ENCODE peak calls at places on chromosomes 6 and 20, in ten cellular contexts. One of them, this sample, is unnamed.

GRCh38 chr20:54570561-54570960 is 95.2 kb downstream of the DOK5 start:
- DNase-seq in hepatocyte: no peak
- DNase-seq in choroid plexus epithelial cell: no peak
- DNase-seq in MM.1S: no peak
- DNase-seq in aorta: no peak
- DNase-seq in astrocyte: no peak
- DNase-seq in HCT116: no peak
- DNase-seq in prostate gland: no peak
- DNase-seq in BJ: no peak
- DNase-seq in HepG2: no peak
- DNase-seq in this sample: no peak

GRCh38 chr6:169224185-169224695 is 29.4 kb downstream of the THBS2 start:
- DNase-seq in hepatocyte: no peak
- DNase-seq in choroid plexus epithelial cell: peak
- DNase-seq in MM.1S: no peak
- DNase-seq in aorta: peak
- DNase-seq in astrocyte: peak
- DNase-seq in HCT116: no peak
- DNase-seq in prostate gland: no peak
- DNase-seq in BJ: no peak
- DNase-seq in HepG2: peak
- DNase-seq in this sample: no peak

GRCh38 chr20:24987244-24987643 is 5.3 kb downstream of the APMAP start:
- DNase-seq in hepatocyte: no peak
- DNase-seq in choroid plexus epithelial cell: no peak
- DNase-seq in MM.1S: no peak
- DNase-seq in aorta: no peak
- DNase-seq in astrocyte: no peak
- DNase-seq in HCT116: no peak
- DNase-seq in prostate gland: no peak
- DNase-seq in BJ: no peak
- DNase-seq in HepG2: peak
- DNase-seq in this sample: no peak

GRCh38 chr6:91045152-91045551 is 458.3 kb upstream of the MAP3K7 start:
- DNase-seq in hepatocyte: no peak
- DNase-seq in choroid plexus epithelial cell: peak
- DNase-seq in MM.1S: no peak
- DNase-seq in aorta: no peak
- DNase-seq in astrocyte: no peak
- DNase-seq in HCT116: no peak
- DNase-seq in prostate gland: no peak
- DNase-seq in BJ: no peak
- DNase-seq in HepG2: no peak
- DNase-seq in this sample: no peak

GRCh38 chr6:111676383-111676782 is 70.7 kb upstream of the TRAF3IP2 start:
- DNase-seq in hepatocyte: peak
- DNase-seq in choroid plexus epithelial cell: no peak
- DNase-seq in MM.1S: no peak
- DNase-seq in aorta: no peak
- DNase-seq in astrocyte: no peak
- DNase-seq in HCT116: no peak
- DNase-seq in prostate gland: no peak
- DNase-seq in BJ: no peak
- DNase-seq in HepG2: peak
- DNase-seq in this sample: peak

GRCh38 chr6:111993342-111993741 is 60.6 kb upstream of the CCN6 start:
- DNase-seq in hepatocyte: no peak
- DNase-seq in choroid plexus epithelial cell: no peak
- DNase-seq in MM.1S: no peak
- DNase-seq in aorta: no peak
- DNase-seq in astrocyte: no peak
- DNase-seq in HCT116: no peak
- DNase-seq in prostate gland: no peak
- DNase-seq in BJ: no peak
- DNase-seq in HepG2: no peak
- DNase-seq in this sample: no peak

GRCh38 chr6:5637714-5638113 is 369.0 kb downstream of the NRN1 start:
- DNase-seq in hepatocyte: no peak
- DNase-seq in choroid plexus epithelial cell: no peak
- DNase-seq in MM.1S: no peak
- DNase-seq in aorta: no peak
- DNase-seq in astrocyte: no peak
- DNase-seq in HCT116: no peak
- DNase-seq in prostate gland: no peak
- DNase-seq in BJ: no peak
- DNase-seq in HepG2: no peak
- DNase-seq in this sample: no peak

GRCh38 chr6:80003841-80004198 is 629 bp upstream of the TTK start:
- DNase-seq in hepatocyte: no peak
- DNase-seq in choroid plexus epithelial cell: no peak
- DNase-seq in MM.1S: no peak
- DNase-seq in aorta: peak
- DNase-seq in astrocyte: no peak
- DNase-seq in HCT116: no peak
- DNase-seq in prostate gland: peak
- DNase-seq in BJ: no peak
- DNase-seq in HepG2: no peak
- DNase-seq in this sample: peak

GRCh38 chr6:15763827-15764226 is 101.0 kb upstream of the DTNBP1 start:
- DNase-seq in hepatocyte: peak
- DNase-seq in choroid plexus epithelial cell: peak
- DNase-seq in MM.1S: no peak
- DNase-seq in aorta: no peak
- DNase-seq in astrocyte: peak
- DNase-seq in HCT116: peak
- DNase-seq in prostate gland: no peak
- DNase-seq in BJ: no peak
- DNase-seq in HepG2: peak
- DNase-seq in this sample: peak

GRCh38 chr6:142940487-142940886 is 4.5 kb downstream of the HIVEP2 start:
- DNase-seq in hepatocyte: no peak
- DNase-seq in choroid plexus epithelial cell: peak
- DNase-seq in MM.1S: no peak
- DNase-seq in aorta: no peak
- DNase-seq in astrocyte: peak
- DNase-seq in HCT116: no peak
- DNase-seq in prostate gland: no peak
- DNase-seq in BJ: no peak
- DNase-seq in HepG2: no peak
- DNase-seq in this sample: no peak

GRCh38 chr6:166520905-166521834 is 65.3 kb downstream of the RAMACL start:
- DNase-seq in hepatocyte: no peak
- DNase-seq in choroid plexus epithelial cell: peak
- DNase-seq in MM.1S: no peak
- DNase-seq in aorta: no peak
- DNase-seq in astrocyte: peak
- DNase-seq in HCT116: no peak
- DNase-seq in prostate gland: no peak
- DNase-seq in BJ: no peak
- DNase-seq in HepG2: no peak
- DNase-seq in this sample: no peak

GRCh38 chr6:125480571-125480970 is 178.8 kb upstream of the HDDC2 start:
- DNase-seq in hepatocyte: no peak
- DNase-seq in choroid plexus epithelial cell: peak
- DNase-seq in MM.1S: no peak
- DNase-seq in aorta: no peak
- DNase-seq in astrocyte: no peak
- DNase-seq in HCT116: no peak
- DNase-seq in prostate gland: no peak
- DNase-seq in BJ: no peak
- DNase-seq in HepG2: no peak
- DNase-seq in this sample: no peak

GRCh38 chr20:51560550-51561307 is 18.2 kb upstream of the NFATC2 start:
- DNase-seq in hepatocyte: no peak
- DNase-seq in choroid plexus epithelial cell: no peak
- DNase-seq in MM.1S: no peak
- DNase-seq in aorta: no peak
- DNase-seq in astrocyte: peak
- DNase-seq in HCT116: no peak
- DNase-seq in prostate gland: no peak
- DNase-seq in BJ: no peak
- DNase-seq in HepG2: no peak
- DNase-seq in this sample: no peak

GRCh38 chr6:72420409-72420808 is 201.5 kb upstream of the KCNQ5 start:
- DNase-seq in hepatocyte: no peak
- DNase-seq in choroid plexus epithelial cell: no peak
- DNase-seq in MM.1S: no peak
- DNase-seq in aorta: no peak
- DNase-seq in astrocyte: no peak
- DNase-seq in HCT116: no peak
- DNase-seq in prostate gland: no peak
- DNase-seq in BJ: no peak
- DNase-seq in HepG2: no peak
- DNase-seq in this sample: no peak

GRCh38 chr6:106046116-106046853 is 39.9 kb upstream of the PRDM1 start:
- DNase-seq in hepatocyte: peak
- DNase-seq in choroid plexus epithelial cell: no peak
- DNase-seq in MM.1S: no peak
- DNase-seq in aorta: no peak
- DNase-seq in astrocyte: no peak
- DNase-seq in HCT116: no peak
- DNase-seq in prostate gland: no peak
- DNase-seq in BJ: no peak
- DNase-seq in HepG2: peak
- DNase-seq in this sample: no peak

GRCh38 chr20:6882911-6883310 is 115.4 kb downstream of the BMP2 start:
- DNase-seq in hepatocyte: peak
- DNase-seq in choroid plexus epithelial cell: peak
- DNase-seq in MM.1S: no peak
- DNase-seq in aorta: no peak
- DNase-seq in astrocyte: peak
- DNase-seq in HCT116: no peak
- DNase-seq in prostate gland: no peak
- DNase-seq in BJ: peak
- DNase-seq in HepG2: no peak
- DNase-seq in this sample: no peak

GRCh38 chr6:48476257-48476656 is 365.3 kb upstream of the PTCHD4 start:
- DNase-seq in hepatocyte: peak
- DNase-seq in choroid plexus epithelial cell: peak
- DNase-seq in MM.1S: no peak
- DNase-seq in aorta: no peak
- DNase-seq in astrocyte: peak
- DNase-seq in HCT116: no peak
- DNase-seq in prostate gland: no peak
- DNase-seq in BJ: no peak
- DNase-seq in HepG2: peak
- DNase-seq in this sample: no peak

GRCh38 chr20:34996243-34996984 is 40.7 kb downstream of the MYH7B start:
- DNase-seq in hepatocyte: no peak
- DNase-seq in choroid plexus epithelial cell: no peak
- DNase-seq in MM.1S: no peak
- DNase-seq in aorta: peak
- DNase-seq in astrocyte: no peak
- DNase-seq in HCT116: no peak
- DNase-seq in prostate gland: no peak
- DNase-seq in BJ: no peak
- DNase-seq in HepG2: no peak
- DNase-seq in this sample: no peak

GRCh38 chr6:95354551-95354950 is 222.8 kb upstream of the MANEA start:
- DNase-seq in hepatocyte: no peak
- DNase-seq in choroid plexus epithelial cell: no peak
- DNase-seq in MM.1S: no peak
- DNase-seq in aorta: no peak
- DNase-seq in astrocyte: no peak
- DNase-seq in HCT116: no peak
- DNase-seq in prostate gland: no peak
- DNase-seq in BJ: no peak
- DNase-seq in HepG2: no peak
- DNase-seq in this sample: no peak

DNA sequence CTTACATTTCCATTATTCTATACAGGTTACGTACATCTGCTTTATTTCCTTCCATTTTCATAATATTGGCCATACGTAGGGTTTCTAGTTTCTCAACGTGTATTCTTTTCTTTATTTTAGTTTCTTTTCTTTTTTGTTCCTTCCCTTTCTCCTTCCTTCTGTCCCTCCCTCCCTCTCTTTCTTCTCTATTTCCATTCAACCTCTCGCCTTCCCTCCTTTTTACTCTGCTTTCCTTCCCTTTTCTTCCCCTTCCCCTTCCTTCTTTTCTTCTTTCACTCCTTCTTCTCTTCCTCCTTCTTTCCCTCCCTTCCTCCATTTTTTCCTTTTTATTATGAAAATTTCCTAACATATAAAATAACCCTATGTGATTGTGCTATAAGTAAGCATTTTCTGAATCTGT is 8.7 kb upstream of the HLA-G start:
- DNase-seq in hepatocyte: no peak
- DNase-seq in choroid plexus epithelial cell: no peak
- DNase-seq in MM.1S: no peak
- DNase-seq in aorta: no peak
- DNase-seq in astrocyte: no peak
- DNase-seq in HCT116: no peak
- DNase-seq in prostate gland: no peak
- DNase-seq in BJ: no peak
- DNase-seq in HepG2: no peak
- DNase-seq in this sample: no peak
- H3K4me3 ChIP-seq in hepatocyte: no peak
- H3K4me3 ChIP-seq in choroid plexus epithelial cell: no peak
- H3K4me3 ChIP-seq in MM.1S: no peak
- H3K4me3 ChIP-seq in aorta: no peak
- H3K4me3 ChIP-seq in astrocyte: no peak
- H3K4me3 ChIP-seq in HCT116: no peak
- H3K4me3 ChIP-seq in prostate gland: no peak
- H3K4me3 ChIP-seq in BJ: no peak
- H3K4me3 ChIP-seq in HepG2: no peak
- H3K4me3 ChIP-seq in this sample: no peak

GRCh38 chr6:114200896-114201295 is 141.9 kb downstream of the HS3ST5 start:
- DNase-seq in hepatocyte: peak
- DNase-seq in choroid plexus epithelial cell: no peak
- DNase-seq in MM.1S: no peak
- DNase-seq in aorta: no peak
- DNase-seq in astrocyte: no peak
- DNase-seq in HCT116: no peak
- DNase-seq in prostate gland: no peak
- DNase-seq in BJ: no peak
- DNase-seq in HepG2: peak
- DNase-seq in this sample: peak
- H3K4me3 ChIP-seq in hepatocyte: no peak
- H3K4me3 ChIP-seq in choroid plexus epithelial cell: no peak
- H3K4me3 ChIP-seq in MM.1S: no peak
- H3K4me3 ChIP-seq in aorta: no peak
- H3K4me3 ChIP-seq in astrocyte: no peak
- H3K4me3 ChIP-seq in HCT116: no peak
- H3K4me3 ChIP-seq in prostate gland: no peak
- H3K4me3 ChIP-seq in BJ: no peak
- H3K4me3 ChIP-seq in HepG2: no peak
- H3K4me3 ChIP-seq in this sample: no peak

GRCh38 chr6:46788791-46789190 is 4.4 kb upstream of the MEP1A start:
- DNase-seq in hepatocyte: no peak
- DNase-seq in choroid plexus epithelial cell: no peak
- DNase-seq in MM.1S: no peak
- DNase-seq in aorta: no peak
- DNase-seq in astrocyte: peak
- DNase-seq in HCT116: no peak
- DNase-seq in prostate gland: no peak
- DNase-seq in BJ: no peak
- DNase-seq in HepG2: no peak
- DNase-seq in this sample: no peak
- H3K4me3 ChIP-seq in hepatocyte: no peak
- H3K4me3 ChIP-seq in choroid plexus epithelial cell: no peak
- H3K4me3 ChIP-seq in MM.1S: no peak
- H3K4me3 ChIP-seq in aorta: no peak
- H3K4me3 ChIP-seq in astrocyte: no peak
- H3K4me3 ChIP-seq in HCT116: no peak
- H3K4me3 ChIP-seq in prostate gland: no peak
- H3K4me3 ChIP-seq in BJ: no peak
- H3K4me3 ChIP-seq in HepG2: no peak
- H3K4me3 ChIP-seq in this sample: no peak

GRCh38 chr6:12898603-12899002 is 182.0 kb downstream of the PHACTR1 start:
- DNase-seq in hepatocyte: no peak
- DNase-seq in choroid plexus epithelial cell: no peak
- DNase-seq in MM.1S: no peak
- DNase-seq in aorta: no peak
- DNase-seq in astrocyte: no peak
- DNase-seq in HCT116: no peak
- DNase-seq in prostate gland: no peak
- DNase-seq in BJ: no peak
- DNase-seq in HepG2: no peak
- DNase-seq in this sample: peak
- H3K4me3 ChIP-seq in hepatocyte: no peak
- H3K4me3 ChIP-seq in choroid plexus epithelial cell: no peak
- H3K4me3 ChIP-seq in MM.1S: no peak
- H3K4me3 ChIP-seq in aorta: no peak
- H3K4me3 ChIP-seq in astrocyte: no peak
- H3K4me3 ChIP-seq in HCT116: no peak
- H3K4me3 ChIP-seq in prostate gland: no peak
- H3K4me3 ChIP-seq in BJ: no peak
- H3K4me3 ChIP-seq in HepG2: no peak
- H3K4me3 ChIP-seq in this sample: no peak